ENCODE peak calls at places on chromosomes 6 and 20, in six cellular contexts. Q is fibroblast of gingiva, R is HS-5, V is NCI-H2029, C is DMS53, S is dorsolateral prefrontal cortex. J is an unnamed sample.

GRCh38 chr6:161701051-161701450 is 427.2 kb upstream of the AGPAT4 start:
- DNase-seq in V (no peak), C (no peak), Q (no peak), S (no peak), R (no peak), J (no peak)

GRCh38 chr6:109165392-109165964 is 70.2 kb downstream of the CEP57L1 start:
- DNase-seq in R (no peak), V (peak), S (no peak), C (peak), Q (peak), J (no peak)

GRCh38 chr6:99485395-99485773 is 29.8 kb downstream of the USP45 start:
- DNase-seq in R (no peak), V (no peak), S (no peak), Q (no peak), C (no peak), J (no peak)

GRCh38 chr20:48879609-48880008 is 41.9 kb upstream of the ARFGEF2 start:
- DNase-seq in V (no peak), Q (peak), R (peak), S (no peak), C (no peak), J (peak)

GRCh38 chr6:116444991-116445566 is 16.1 kb upstream of the CALHM6 start:
- DNase-seq in R (no peak), Q (peak), C (peak), S (no peak), V (peak), J (no peak)

GRCh38 chr6:146209942-146210341 is 181.1 kb downstream of the GRM1 start:
- DNase-seq in S (no peak), Q (no peak), C (no peak), V (no peak), R (no peak), J (no peak)

GRCh38 chr6:102848796-102849195 is 1455.3 kb downstream of the GRIK2 start:
- DNase-seq in C (peak), R (no peak), Q (no peak), S (no peak), V (no peak), J (no peak)

GRCh38 chr6:71676298-71676697 is 210.1 kb upstream of the RIMS1 start:
- DNase-seq in C (peak), S (no peak), Q (no peak), R (no peak), V (no peak), J (no peak)

GRCh38 chr6:17556014-17556413 is 44.1 kb upstream of the FAM8A1 start:
- DNase-seq in S (no peak), V (no peak), Q (no peak), C (no peak), R (no peak), J (no peak)

GRCh38 chr6:159045826-159046225 is 1.0 kb upstream of the TAGAP start:
- DNase-seq in Q (no peak), V (no peak), R (no peak), C (no peak), S (no peak), J (no peak)

GRCh38 chr20:310645-311044 is 13.3 kb downstream of the ZCCHC3 start:
- DNase-seq in S (no peak), C (no peak), Q (no peak), V (no peak), R (no peak), J (no peak)

GRCh38 chr6:79737172-79737571 is 106.0 kb downstream of the SH3BGRL2 start:
- DNase-seq in S (no peak), C (no peak), Q (peak), R (no peak), V (no peak), J (no peak)

GRCh38 chr6:104402572-104402971 is 457.1 kb downstream of the HACE1 start:
- DNase-seq in R (no peak), Q (no peak), V (no peak), S (no peak), C (no peak), J (no peak)

GRCh38 chr20:34922654-34923381 is 32.8 kb downstream of the GSS start:
- DNase-seq in C (no peak), S (no peak), Q (peak), R (peak), V (no peak), J (no peak)

GRCh38 chr6:67792996-67793395 is 842.1 kb upstream of the ADGRB3 start:
- DNase-seq in R (no peak), C (peak), V (no peak), S (no peak), Q (no peak), J (no peak)

GRCh38 chr6:84411060-84411629 is 183.7 kb upstream of the CEP162 start:
- DNase-seq in R (peak), S (no peak), C (no peak), V (no peak), Q (peak), J (no peak)

GRCh38 chr20:4234128-4234527 is 218.8 kb upstream of the RNF24 start:
- DNase-seq in Q (peak), C (no peak), S (no peak), R (no peak), V (no peak), J (no peak)

GRCh38 chr20:11246251-11246775 is 572.5 kb upstream of the JAG1 start:
- DNase-seq in S (no peak), Q (peak), C (no peak), R (no peak), V (no peak), J (no peak)

GRCh38 chr6:29967379-29968010 is 25.2 kb downstream of the HLA-A start:
- DNase-seq in S (no peak), C (peak), Q (no peak), R (no peak), V (peak), J (peak)

GRCh38 chr6:87714093-87714809 is 12.2 kb upstream of the AKIRIN2 start:
- DNase-seq in Q (peak), C (no peak), S (no peak), V (no peak), R (no peak), J (peak)

GRCh38 chr20:43531091-43531443 is 23.6 kb downstream of the L3MBTL1 start:
- DNase-seq in Q (no peak), V (no peak), S (no peak), R (no peak), C (no peak), J (no peak)

GRCh38 chr20:23156170-23156841 is 70.2 kb upstream of the CD93 start:
- DNase-seq in V (no peak), R (peak), C (peak), Q (peak), S (no peak), J (peak)

GRCh38 chr6:145823322-145823944 is 8.8 kb upstream of the FBXO30 start:
- DNase-seq in Q (peak), S (no peak), R (no peak), C (no peak), V (no peak), J (no peak)

GRCh38 chr20:46994341-46994740 is 99.7 kb downstream of the EYA2 start:
- DNase-seq in Q (no peak), R (no peak), C (no peak), V (peak), S (no peak), J (no peak)

GRCh38 chr6:156658596-156659316 is 118.4 kb upstream of the ARID1B start:
- DNase-seq in R (no peak), Q (no peak), V (no peak), C (no peak), S (no peak), J (no peak)

GRCh38 chr6:40725390-40725789 is 138.2 kb upstream of the LRFN2 start:
- DNase-seq in S (no peak), Q (no peak), V (no peak), C (no peak), R (no peak), J (no peak)

GRCh38 chr20:31922181-31922580 is 29.7 kb downstream of the PDRG1 start:
- DNase-seq in S (no peak), R (no peak), C (no peak), V (no peak), Q (no peak), J (no peak)

GRCh38 chr6:22448311-22448711 is 121.1 kb upstream of the HDGFL1 start:
- DNase-seq in Q (peak), S (no peak), C (peak), V (no peak), R (no peak), J (no peak)

GRCh38 chr6:107080036-107080435 is 35.3 kb downstream of the BEND3 start:
- DNase-seq in R (no peak), C (peak), V (no peak), S (no peak), Q (no peak), J (no peak)

GRCh38 chr6:19723533-19723932 is 113.6 kb upstream of the ID4 start:
- DNase-seq in V (no peak), R (peak), Q (peak), C (peak), S (no peak), J (no peak)